ENCODE peak calls at places on chromosomes 3 and 15, in ten cellular contexts. Q, P, K, Y, M, A, N, U, J and R are unnamed samples.
A peak's percentile ranks its signal among the peaks of the same experiment; 100 is the strongest.

GRCh38 chr15:49918106-49918505 is 200.9 kb downstream of the ATP8B4 start:
- DNase-seq in Q (no peak), P (no peak), K (no peak), Y (no peak), M (no peak), A (no peak), N (no peak), U (no peak), J (no peak), R (no peak)

GRCh38 chr3:60403866-60404265 is 847.4 kb downstream of the FHIT start:
- DNase-seq in Q (no peak), P (no peak), K (no peak), Y (no peak), M (no peak), A (no peak), N (no peak), U (no peak), J (no peak), R (no peak)

GRCh38 chr15:39770748-39771689 is 11.6 kb downstream of the FSIP1 start:
- DNase-seq in Q (no peak), P (no peak), K (no peak), Y (no peak), M (no peak), A (no peak), N (no peak), U (no peak), J (no peak), R (no peak)

GRCh38 chr3:114608293-114608692 is 314.5 kb downstream of the TIGIT start:
- DNase-seq in Q (no peak), P (no peak), K (no peak), Y (no peak), M (no peak), A (no peak), N (no peak), U (no peak), J (no peak), R (no peak)

GRCh38 chr15:62896380-62896866 is 146.1 kb upstream of the TPM1 start:
- DNase-seq in Q (no peak), P (no peak), K (no peak), Y (no peak), M (no peak), A (no peak), N (no peak), U (no peak), J (no peak), R (no peak)

GRCh38 chr15:42143356-42143755 is 13.1 kb downstream of the PLA2G4F start:
- DNase-seq in Q (no peak), P (no peak), K (no peak), Y (no peak), M (no peak), A (no peak), N (no peak), U (no peak), J (no peak), R (no peak)

GRCh38 chr3:17412950-17413530 is 329.4 kb downstream of the TBC1D5 start:
- DNase-seq in Q (no peak), P (no peak), K (no peak), Y (no peak), M (no peak), A (peak; percentile 10), N (no peak), U (peak; percentile 10), J (peak; percentile 18), R (peak; percentile 41)

GRCh38 chr3:195221015-195221853 is 49.7 kb downstream of the XXYLT1 start:
- DNase-seq in Q (no peak), P (no peak), K (peak; percentile 22), Y (no peak), M (no peak), A (no peak), N (peak; percentile 68), U (no peak), J (no peak), R (no peak)

GRCh38 chr15:73374599-73374998 is 5.8 kb upstream of the HCN4 start:
- DNase-seq in Q (no peak), P (no peak), K (no peak), Y (no peak), M (no peak), A (no peak), N (peak; percentile 73), U (no peak), J (peak; percentile 38), R (no peak)

GRCh38 chr3:157999246-157999645 is 107.0 kb downstream of the SHOX2 start:
- DNase-seq in Q (no peak), P (no peak), K (no peak), Y (no peak), M (no peak), A (no peak), N (no peak), U (no peak), J (peak; percentile 15), R (no peak)

GRCh38 chr15:95327661-95328060 is 1002.8 kb upstream of the NR2F2 start:
- DNase-seq in Q (no peak), P (no peak), K (no peak), Y (no peak), M (no peak), A (no peak), N (no peak), U (no peak), J (no peak), R (no peak)

GRCh38 chr15:80780416-80781221 is 1.4 kb downstream of the CEMIP start:
- DNase-seq in Q (no peak), P (no peak), K (peak; percentile 66), Y (no peak), M (peak; percentile 78), A (no peak), N (peak; percentile 72), U (no peak), J (peak; percentile 19), R (no peak)

GRCh38 chr15:52436971-52437370 is 91.7 kb downstream of the MYO5A start:
- DNase-seq in Q (no peak), P (no peak), K (no peak), Y (no peak), M (no peak), A (no peak), N (no peak), U (no peak), J (no peak), R (no peak)

GRCh38 chr3:133506215-133506901 is 67.1 kb upstream of the CDV3 start:
- DNase-seq in Q (peak; percentile 53), P (no peak), K (no peak), Y (no peak), M (no peak), A (peak; percentile 8), N (no peak), U (peak; percentile 62), J (no peak), R (peak; percentile 93)

GRCh38 chr15:74789171-74789627 is 7.3 kb downstream of the CSK start:
- DNase-seq in Q (no peak), P (no peak), K (peak; percentile 76), Y (no peak), M (no peak), A (no peak), N (no peak), U (no peak), J (no peak), R (no peak)